ENCODE peak calls at places on chromosome 1, in six cellular contexts. P is cardiac muscle cell; Y is GM23338; V is uterus; A is heart left ventricle; W is naive thymus-derived CD4-positive, alpha-beta T cell. E is an unnamed sample.

GRCh38 chr1:143720087-143721023 is 251.4 kb downstream of the FAM72C start:
- DNase-seq in A (no peak), V (no peak), P (peak), Y (peak), W (no peak), E (no peak)

GRCh38 chr1:29383972-29384371 is 147.7 kb downstream of the PTPRU start:
- DNase-seq in V (no peak), W (no peak), P (peak), Y (no peak), A (no peak), E (no peak)

GRCh38 chr1:201480231-201481003 is 11.4 kb upstream of the PHLDA3 start:
- DNase-seq in V (peak), A (peak), W (no peak), Y (peak), P (peak), E (peak)

GRCh38 chr1:17328855-17329254 is 20.9 kb downstream of the PADI4 start:
- DNase-seq in P (no peak), Y (no peak), W (no peak), V (no peak), A (no peak), E (no peak)

GRCh38 chr1:243535014-243535413 is 279.2 kb downstream of the SDCCAG8 start:
- DNase-seq in P (no peak), V (no peak), Y (no peak), A (no peak), W (no peak), E (no peak)

GRCh38 chr1:245156736-245157505 is 2.1 kb downstream of the KIF26B start:
- DNase-seq in V (no peak), A (no peak), P (peak), Y (peak), W (no peak), E (no peak)

GRCh38 chr1:6948861-6949260 is 163.6 kb downstream of the CAMTA1 start:
- DNase-seq in A (no peak), P (no peak), Y (no peak), V (no peak), W (no peak), E (no peak)

GRCh38 chr1:159927211-159927886 is 2.0 kb upstream of the TAGLN2 start:
- DNase-seq in V (no peak), A (no peak), W (no peak), P (no peak), Y (no peak), E (no peak)

GRCh38 chr1:1462318-1462966 is 9.1 kb upstream of the ATAD3B start:
- DNase-seq in A (no peak), Y (no peak), W (no peak), P (peak), V (no peak), E (peak)

GRCh38 chr1:154479764-154480421 is 22.1 kb upstream of the TDRD10 start:
- DNase-seq in Y (peak), W (peak), P (peak), A (peak), V (peak), E (peak)

GRCh38 chr1:165152727-165153126 is 203.8 kb downstream of the LMX1A start:
- DNase-seq in V (no peak), A (no peak), P (no peak), W (no peak), Y (peak), E (peak)

GRCh38 chr1:223712184-223712855 is at the start of gene CAPN2:
- DNase-seq in V (peak), W (peak), Y (peak), P (peak), A (peak), E (peak)

GRCh38 chr1:67313934-67314671 is 6.4 kb downstream of the IL12RB2 start:
- DNase-seq in V (no peak), Y (no peak), P (no peak), A (no peak), W (no peak), E (no peak)

GRCh38 chr1:53729536-53730485 is 9.2 kb downstream of the GLIS1 start:
- DNase-seq in W (no peak), Y (no peak), P (no peak), A (no peak), V (no peak), E (no peak)

GRCh38 chr1:20409971-20410370 is 76.0 kb downstream of the CAMK2N1 start:
- DNase-seq in V (no peak), P (no peak), W (no peak), Y (no peak), A (no peak), E (no peak)

GRCh38 chr1:28893403-28894102 is 20.8 kb upstream of the EPB41 start:
- DNase-seq in P (no peak), V (no peak), A (no peak), Y (peak), W (no peak), E (no peak)

GRCh38 chr1:20148571-20149500 is 9.7 kb downstream of the PLA2G2F start:
- DNase-seq in W (no peak), Y (no peak), A (no peak), P (no peak), V (no peak), E (no peak)

DNA sequence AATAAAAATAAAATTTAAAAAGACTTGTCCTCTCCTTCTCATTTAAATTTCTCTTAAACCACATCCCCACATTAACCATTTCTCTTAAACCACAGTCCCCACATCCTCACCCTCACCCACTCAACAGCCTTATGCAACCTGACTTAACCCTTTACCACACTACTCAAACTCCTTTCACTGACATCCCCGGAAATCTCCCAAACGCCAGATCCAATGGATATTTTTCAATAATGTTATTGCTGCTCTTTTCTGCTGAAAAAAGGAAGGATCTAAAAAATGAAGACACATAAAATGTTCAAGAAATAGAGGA is 54.2 kb upstream of the EEIG2 start:
- DNase-seq in A (no peak), Y (no peak), W (peak), P (no peak), V (no peak), E (no peak)
- H3K27ac ChIP-seq in A (no peak), Y (no peak), W (no peak), P (no peak), V (no peak), E (no peak)

GRCh38 chr1:15954316-15954715 is 21.6 kb downstream of the ZBTB17 start:
- DNase-seq in A (no peak), W (no peak), Y (no peak), P (no peak), V (no peak), E (no peak)
- H3K27ac ChIP-seq in A (peak), W (peak), Y (no peak), P (peak), V (peak), E (peak)

GRCh38 chr1:27345272-27345671 is 3.5 kb downstream of the SYTL1 start:
- DNase-seq in V (no peak), A (no peak), P (no peak), W (no peak), Y (no peak), E (no peak)

GRCh38 chr1:27343639-27344025 is 1.8 kb downstream of the SYTL1 start:
- DNase-seq in Y (no peak), A (no peak), P (no peak), W (no peak), V (no peak), E (no peak)

GRCh38 chr1:27341525-27342252 is at the start of gene SYTL1:
- DNase-seq in A (no peak), V (no peak), W (peak), Y (peak), P (peak), E (peak)

GRCh38 chr1:27342391-27342777 is 562 bp downstream of the SYTL1 start:
- DNase-seq in A (no peak), P (no peak), W (no peak), V (no peak), Y (no peak), E (no peak)

GRCh38 chr1:27342778-27343638 is 1.2 kb downstream of the SYTL1 start:
- DNase-seq in A (peak), P (no peak), V (no peak), W (peak), Y (no peak), E (peak)
- H3K27ac ChIP-seq in A (no peak), P (peak), V (no peak), W (peak), Y (no peak), E (peak)

GRCh38 chr1:182196897-182197546 is 135.5 kb upstream of the ZNF648 start:
- DNase-seq in V (peak), Y (no peak), W (no peak), P (no peak), A (no peak), E (peak)
- H3K27ac ChIP-seq in V (peak), Y (no peak), W (no peak), P (no peak), A (peak), E (peak)

DNA sequence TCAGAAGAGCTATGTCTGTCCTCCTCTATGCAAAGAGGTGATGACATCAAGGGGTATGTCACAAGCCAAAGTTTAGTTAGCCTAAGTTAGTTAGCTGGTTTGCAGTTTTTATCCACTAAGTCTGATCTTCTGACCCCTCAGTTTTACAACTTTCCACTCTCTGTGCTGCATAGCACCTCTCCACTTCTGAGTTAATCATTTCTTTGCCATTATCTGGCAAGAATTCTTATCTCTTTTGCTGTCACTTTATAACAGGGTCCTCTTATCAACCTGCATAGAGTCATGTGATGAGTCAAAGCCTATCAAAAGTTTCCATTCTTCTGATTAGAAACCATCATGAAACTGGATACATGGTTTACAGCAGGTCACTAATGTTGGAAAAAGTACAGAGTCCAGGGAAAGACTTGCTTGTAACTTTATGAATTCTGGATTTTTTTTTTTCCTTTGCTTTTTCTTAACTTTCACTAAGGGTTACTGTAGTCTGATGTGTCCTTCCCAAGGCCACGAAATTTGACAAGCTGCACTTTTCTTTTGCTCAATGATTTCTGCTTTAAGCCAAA is at the start of gene NR5A2:
- DNase-seq in Y (no peak), A (no peak), P (no peak), V (no peak), W (no peak), E (no peak)
- H3K27ac ChIP-seq in Y (no peak), A (no peak), P (no peak), V (no peak), W (no peak), E (no peak)

GRCh38 chr1:8378981-8379470 is 61.1 kb downstream of the SLC45A1 start:
- DNase-seq in W (no peak), P (no peak), A (no peak), V (no peak), Y (no peak), E (peak)

GRCh38 chr1:8379513-8380186 is 61.7 kb downstream of the SLC45A1 start:
- DNase-seq in W (no peak), V (no peak), A (no peak), P (no peak), Y (peak), E (peak)

GRCh38 chr1:8376358-8376840 is 58.5 kb downstream of the SLC45A1 start:
- DNase-seq in W (no peak), Y (no peak), P (no peak), V (no peak), A (no peak), E (no peak)

GRCh38 chr1:8378202-8378601 is 60.3 kb downstream of the SLC45A1 start:
- DNase-seq in V (no peak), A (no peak), P (peak), W (no peak), Y (no peak), E (peak)

GRCh38 chr1:8377382-8377928 is 59.5 kb downstream of the SLC45A1 start:
- DNase-seq in W (no peak), P (no peak), A (no peak), V (no peak), Y (no peak), E (no peak)
- H3K27ac ChIP-seq in W (no peak), P (peak), A (peak), V (peak), Y (no peak), E (no peak)

GRCh38 chr1:151542710-151543129 is 2.6 kb downstream of the TUFT1 start:
- DNase-seq in W (no peak), V (peak), P (peak), A (no peak), Y (no peak), E (no peak)
- H3K27ac ChIP-seq in W (no peak), V (peak), P (no peak), A (no peak), Y (no peak), E (no peak)

GRCh38 chr1:204079608-204079999 is 6.7 kb downstream of the SOX13 start:
- DNase-seq in P (no peak), A (no peak), V (no peak), Y (peak), W (no peak), E (no peak)
- H3K27ac ChIP-seq in P (peak), A (no peak), V (peak), Y (peak), W (no peak), E (peak)

DNA sequence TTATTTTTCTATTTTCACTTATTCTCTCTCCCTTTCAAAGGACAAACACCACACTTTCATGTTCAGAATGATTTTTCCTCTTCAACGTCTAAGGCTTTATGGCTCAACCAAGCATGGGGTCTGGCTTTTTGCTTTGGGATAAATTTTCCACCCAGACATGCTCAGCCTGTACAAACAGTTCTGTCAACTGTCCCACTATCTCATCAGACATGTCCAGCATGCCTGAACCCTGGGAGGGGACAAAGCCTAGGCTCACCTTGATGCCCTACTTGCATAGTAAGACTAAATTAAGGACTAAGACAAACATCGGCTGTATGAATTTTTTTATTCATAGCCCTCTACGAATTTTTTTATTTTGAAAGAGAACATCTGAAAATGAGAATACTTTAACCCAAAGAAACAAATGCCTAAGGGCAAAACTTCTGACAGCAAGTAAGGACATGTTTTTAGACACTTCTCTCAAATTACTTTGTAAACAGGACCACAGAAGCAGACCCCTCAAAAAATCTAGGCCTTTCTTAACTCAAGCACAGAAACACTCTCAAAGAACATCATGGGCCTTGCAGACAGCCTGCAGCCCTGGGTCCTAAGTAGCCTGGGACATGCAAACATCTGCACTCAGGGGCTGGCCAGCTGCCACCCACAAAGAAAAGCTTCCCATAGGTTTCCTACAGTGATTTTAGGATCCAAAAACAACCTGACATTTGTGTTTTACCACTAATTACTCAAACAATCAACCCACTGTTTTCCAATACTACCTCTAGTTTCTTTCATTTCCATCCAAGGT is 72.3 kb upstream of the PALMD start:
- DNase-seq in V (no peak), Y (no peak), P (no peak), A (no peak), W (no peak), E (no peak)
- H3K27ac ChIP-seq in V (peak), Y (no peak), P (no peak), A (no peak), W (no peak), E (no peak)

DNA sequence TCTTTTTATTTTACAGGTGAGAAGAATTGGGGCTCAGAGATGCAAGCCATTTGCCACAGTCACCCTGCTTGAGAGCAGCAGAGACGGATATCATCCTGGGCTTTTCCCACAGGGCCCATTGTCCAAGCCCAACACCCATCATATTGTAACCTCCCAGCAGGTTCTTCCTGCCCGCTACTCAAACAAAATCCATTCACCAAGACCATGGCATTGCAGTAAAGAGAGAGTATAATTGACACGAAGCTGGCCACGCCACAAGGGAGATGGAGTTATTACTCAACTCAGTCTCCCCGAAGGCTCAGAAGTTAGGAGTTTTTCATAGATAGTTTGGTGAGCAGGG is 60.9 kb upstream of the KLHDC7A start:
- DNase-seq in V (no peak), Y (no peak), P (no peak), W (no peak), A (no peak), E (no peak)
- H3K27ac ChIP-seq in V (no peak), Y (peak), P (no peak), W (no peak), A (no peak), E (no peak)

E was measured in thyroid gland.